ENCODE peak calls at places on chromosome 1, in five cellular contexts. W is heart right ventricle, N is OCI-LY7, X is fibroblast of pulmonary artery, I is psoas muscle. C is an unnamed sample.

GRCh38 chr1:8864713-8865397 is 13.6 kb downstream of the ENO1 start:
- DNase-seq in W (no peak), N (no peak), X (no peak), I (no peak), C (peak)

GRCh38 chr1:60470231-60470630 is 396.7 kb upstream of the C1orf87 start:
- DNase-seq in W (no peak), N (no peak), X (peak), I (no peak), C (no peak)

GRCh38 chr1:88650676-88651418 is 33.2 kb upstream of the PKN2 start:
- DNase-seq in W (no peak), N (no peak), X (peak), I (no peak), C (no peak)

GRCh38 chr1:36365310-36365895 is 20.3 kb downstream of the STK40 start:
- DNase-seq in W (peak), N (no peak), X (peak), I (peak), C (peak)

GRCh38 chr1:154816937-154817336 is 53.1 kb downstream of the KCNN3 start:
- DNase-seq in W (no peak), N (no peak), X (no peak), I (no peak), C (no peak)

GRCh38 chr1:28606771-28607170 is 14.7 kb downstream of the RAB42 start:
- DNase-seq in W (no peak), N (no peak), X (no peak), I (no peak), C (no peak)

GRCh38 chr1:23362218-23362713 is 7.4 kb downstream of the ZNF436 start:
- DNase-seq in W (no peak), N (no peak), X (no peak), I (no peak), C (no peak)

GRCh38 chr1:170265234-170265633 is 119.5 kb downstream of the NTMT2 start:
- DNase-seq in W (no peak), N (no peak), X (no peak), I (no peak), C (no peak)

GRCh38 chr1:204103121-204103741 is 30.3 kb downstream of the SOX13 start:
- DNase-seq in W (no peak), N (no peak), X (peak), I (no peak), C (peak)

GRCh38 chr1:3570081-3570986 is 41.0 kb downstream of the MEGF6 start:
- DNase-seq in W (no peak), N (no peak), X (no peak), I (no peak), C (no peak)

GRCh38 chr1:186212574-186213224 is 162.4 kb downstream of the TPR start:
- DNase-seq in W (no peak), N (peak), X (peak), I (no peak), C (peak)

GRCh38 chr1:224684920-224685547 is 68.9 kb downstream of the CNIH3 start:
- DNase-seq in W (no peak), N (no peak), X (peak), I (no peak), C (no peak)

GRCh38 chr1:1299686-1300351 is 7.9 kb downstream of the ACAP3 start:
- DNase-seq in W (no peak), N (peak), X (no peak), I (no peak), C (peak)

GRCh38 chr1:240199758-240200655 is 108.3 kb downstream of the FMN2 start:
- DNase-seq in W (no peak), N (no peak), X (no peak), I (no peak), C (peak)

GRCh38 chr1:56958526-56958925 is 7.3 kb downstream of the C8B start:
- DNase-seq in W (no peak), N (no peak), X (no peak), I (no peak), C (peak)

GRCh38 chr1:227317541-227318002 is 720 bp downstream of the CDC42BPA start:
- DNase-seq in W (peak), N (no peak), X (peak), I (peak), C (peak)

GRCh38 chr1:61160526-61160925 is 78.2 kb downstream of the NFIA start:
- DNase-seq in W (no peak), N (no peak), X (no peak), I (no peak), C (peak)

GRCh38 chr1:233607252-233608119 is 6.4 kb upstream of the KCNK1 start:
- DNase-seq in W (no peak), N (no peak), X (no peak), I (no peak), C (no peak)

GRCh38 chr1:68917456-68917855 is 420.6 kb upstream of the DEPDC1 start:
- DNase-seq in W (no peak), N (no peak), X (peak), I (no peak), C (no peak)

GRCh38 chr1:2347907-2348306 is 43.4 kb downstream of the MORN1 start:
- DNase-seq in W (peak), N (no peak), X (no peak), I (peak), C (peak)

GRCh38 chr1:12600880-12601633 is 17.0 kb downstream of the DHRS3 start:
- DNase-seq in W (peak), N (peak), X (peak), I (peak), C (no peak)

GRCh38 chr1:185646202-185646683 is 87.9 kb upstream of the HMCN1 start:
- DNase-seq in W (no peak), N (no peak), X (peak), I (no peak), C (peak)

GRCh38 chr1:39788758-39789570 is at the start of gene BMP8B:
- DNase-seq in W (peak), N (peak), X (no peak), I (peak), C (peak)

GRCh38 chr1:182061597-182061996 is at the start of gene ZNF648:
- DNase-seq in W (no peak), N (no peak), X (no peak), I (no peak), C (no peak)

GRCh38 chr1:179493323-179493722 is 82.4 kb downstream of the NPHS2 start:
- DNase-seq in W (no peak), N (no peak), X (peak), I (no peak), C (no peak)

GRCh38 chr1:153733970-153734369 is 6.1 kb downstream of the INTS3 start:
- DNase-seq in W (no peak), N (no peak), X (no peak), I (no peak), C (no peak)

GRCh38 chr1:168906367-168906766 is 177.4 kb upstream of the DPT start:
- DNase-seq in W (no peak), N (no peak), X (no peak), I (no peak), C (no peak)

GRCh38 chr1:198858026-198858425 is 219.2 kb downstream of the PTPRC start:
- DNase-seq in W (no peak), N (no peak), X (no peak), I (no peak), C (no peak)

GRCh38 chr1:230500063-230500462 is 73.9 kb upstream of the PGBD5 start:
- DNase-seq in W (no peak), N (no peak), X (no peak), I (no peak), C (peak)

GRCh38 chr1:209045326-209046057 is 538.0 kb upstream of the CAMK1G start:
- DNase-seq in W (no peak), N (no peak), X (no peak), I (no peak), C (no peak)

GRCh38 chr1:19385869-19386591 is 73.9 kb downstream of the SLC66A1 start:
- DNase-seq in W (peak), N (no peak), X (peak), I (peak), C (peak)

GRCh38 chr1:106406114-106406513 is 650.4 kb upstream of the PRMT6 start:
- DNase-seq in W (no peak), N (no peak), X (no peak), I (no peak), C (no peak)

GRCh38 chr1:225480825-225481434 is 53.1 kb upstream of the LBR start:
- DNase-seq in W (peak), N (peak), X (no peak), I (no peak), C (peak)

GRCh38 chr1:93672069-93672468 is 9.6 kb downstream of the BCAR3 start:
- DNase-seq in W (peak), N (no peak), X (peak), I (peak), C (no peak)

GRCh38 chr1:145425436-145426029 is at the start of gene NBPF20:
- DNase-seq in W (peak), N (peak), X (peak), I (peak), C (peak)

GRCh38 chr1:84574936-84575335 is 696 bp upstream of the CTBS start:
- DNase-seq in W (no peak), N (no peak), X (no peak), I (no peak), C (no peak)

GRCh38 chr1:64663654-64664053 is 81.2 kb upstream of the RAVER2 start:
- DNase-seq in W (no peak), N (peak), X (no peak), I (no peak), C (peak)
- TF ChIP-seq CTCF in W (peak), N (peak), X (peak), I (no peak), C (peak)

GRCh38 chr1:201506573-201507567 is at the start of gene CSRP1:
- DNase-seq in W (peak), N (peak), X (peak), I (peak), C (peak)
- TF ChIP-seq CTCF in W (no peak), N (peak), X (no peak), I (no peak), C (no peak)

DNA sequence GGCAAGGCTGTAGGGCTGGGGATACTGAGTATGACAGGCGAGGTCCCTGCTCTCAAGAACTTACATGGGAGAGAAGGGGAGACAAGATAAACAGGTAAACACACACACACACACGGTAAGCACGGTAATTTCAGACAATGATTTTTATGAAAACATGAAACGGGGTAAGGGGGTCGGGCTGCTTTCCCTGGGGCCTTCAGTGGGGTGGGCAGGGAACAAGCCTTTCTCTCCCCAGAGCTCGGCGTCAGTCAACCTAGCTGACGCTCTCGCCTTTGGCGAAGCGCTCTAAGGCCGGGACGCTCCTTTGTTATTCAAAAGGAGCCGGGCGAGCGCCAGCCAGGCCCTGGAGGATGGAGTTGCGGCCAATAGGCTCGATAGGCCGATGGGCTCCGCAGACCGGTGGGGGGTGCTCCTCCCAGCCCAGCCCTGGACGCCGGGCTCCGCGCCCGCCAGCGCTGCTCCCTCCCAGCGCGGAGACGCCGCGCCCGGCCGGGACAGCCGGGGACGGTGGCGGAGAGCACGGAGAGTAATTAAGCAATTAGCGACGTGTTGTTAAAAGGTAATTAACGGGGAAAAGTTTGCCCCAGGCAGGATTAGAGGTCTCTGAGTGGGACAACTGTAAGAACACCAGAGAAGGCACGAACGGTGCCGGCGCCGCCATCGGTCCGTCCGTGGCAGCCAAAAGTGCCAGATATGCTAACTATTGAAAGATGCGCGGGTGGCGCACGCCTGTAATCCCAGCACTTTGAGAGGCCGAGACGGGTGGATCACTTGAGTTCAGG is 980 bp upstream of the INKA2 start:
- DNase-seq in W (peak), N (no peak), X (peak), I (peak), C (peak)
- TF ChIP-seq CTCF in W (no peak), N (no peak), X (no peak), I (no peak), C (no peak)

GRCh38 chr1:205810448-205811157 is 2.4 kb downstream of the SLC41A1 start:
- DNase-seq in W (no peak), N (peak), X (peak), I (no peak), C (peak)
- TF ChIP-seq CTCF in W (no peak), N (peak), X (peak), I (no peak), C (peak)

GRCh38 chr1:17494114-17494729 is 45.3 kb upstream of the ARHGEF10L start:
- DNase-seq in W (peak), N (peak), X (peak), I (peak), C (peak)
- TF ChIP-seq CTCF in W (peak), N (peak), X (peak), I (peak), C (peak)

GRCh38 chr1:246801241-246802020 is 77.2 kb downstream of the SCCPDH start:
- DNase-seq in W (no peak), N (no peak), X (peak), I (no peak), C (no peak)

GRCh38 chr1:246803891-246804290 is 79.7 kb downstream of the SCCPDH start:
- DNase-seq in W (no peak), N (no peak), X (no peak), I (no peak), C (no peak)

GRCh38 chr1:246803373-246803772 is 79.2 kb downstream of the SCCPDH start:
- DNase-seq in W (no peak), N (no peak), X (no peak), I (no peak), C (no peak)

GRCh38 chr1:246809473-246809872 is 85.3 kb downstream of the SCCPDH start:
- DNase-seq in W (no peak), N (no peak), X (no peak), I (no peak), C (no peak)

DNA sequence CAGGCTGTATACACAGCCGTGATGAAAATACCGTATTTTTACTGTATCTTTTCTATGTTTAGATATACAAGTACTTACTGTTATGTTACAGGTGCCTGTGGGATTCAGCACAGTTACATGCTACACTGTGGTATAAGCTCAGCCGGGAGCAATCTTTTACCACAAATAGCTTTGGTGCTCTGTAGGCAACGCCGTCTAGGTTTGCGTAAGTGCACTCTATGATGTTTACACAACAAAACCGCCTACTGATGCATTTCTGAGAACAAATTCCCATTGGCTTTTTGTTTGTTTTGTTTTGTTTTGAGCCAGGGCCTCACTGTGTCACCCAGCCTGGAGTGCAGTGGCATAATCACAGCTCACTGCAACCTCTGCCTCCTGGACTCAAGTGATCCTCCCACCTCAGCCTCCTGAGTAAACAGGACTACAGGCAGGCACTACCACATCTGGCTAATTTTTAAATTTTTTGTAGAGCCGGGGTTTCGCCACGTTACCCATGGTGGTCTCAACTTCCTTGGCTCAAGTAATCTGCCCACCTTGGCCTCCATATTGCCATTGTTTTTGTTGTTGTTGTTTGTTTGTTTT is 81.0 kb downstream of the SCCPDH start:
- DNase-seq in W (no peak), N (no peak), X (no peak), I (no peak), C (no peak)
- TF ChIP-seq CTCF in W (no peak), N (no peak), X (no peak), I (no peak), C (no peak)

DNA sequence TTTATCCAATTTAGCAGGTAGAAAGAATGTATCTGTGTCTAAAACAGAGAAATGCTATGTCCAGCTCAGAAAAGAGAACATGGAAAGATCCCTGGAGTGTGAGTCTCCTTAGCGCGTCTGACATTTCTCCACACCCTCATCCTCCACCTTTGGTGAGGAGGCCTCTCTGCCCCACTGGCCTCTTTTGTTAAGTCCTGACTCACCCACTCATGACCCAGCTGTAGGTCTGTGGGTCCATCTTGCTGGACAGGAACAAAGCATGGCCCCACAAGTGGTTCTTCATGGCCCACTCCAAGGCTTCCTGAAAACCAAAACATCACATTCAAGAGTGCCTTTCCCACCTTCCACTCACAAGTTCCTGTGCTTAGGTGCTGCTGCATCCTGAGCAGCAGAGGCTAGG is 15.8 kb downstream of the SEC16B start:
- DNase-seq in W (no peak), N (no peak), X (no peak), I (no peak), C (no peak)
- TF ChIP-seq CTCF in W (no peak), N (no peak), X (no peak), I (no peak), C (no peak)